ENCODE peak calls at places on chromosomes 1 and 21, in four cellular contexts. One of them, this sample, is unnamed.

GRCh38 chr1:161492827-161493226 is 12.4 kb upstream of the FCGR2A start:
- DNase-seq in HFF-Myc: no peak
- DNase-seq in astrocyte of the spinal cord: no peak
- DNase-seq in fibroblast of lung: no peak
- DNase-seq in this sample: no peak

GRCh38 chr1:193069748-193070394 is 10.5 kb downstream of the RO60 start:
- DNase-seq in HFF-Myc: no peak
- DNase-seq in fibroblast of lung: peak
- DNase-seq in astrocyte of the spinal cord: peak
- DNase-seq in this sample: no peak

GRCh38 chr1:147721711-147722110 is 38.7 kb downstream of the GJA5 start:
- DNase-seq in astrocyte of the spinal cord: no peak
- DNase-seq in HFF-Myc: no peak
- DNase-seq in fibroblast of lung: no peak
- DNase-seq in this sample: no peak

GRCh38 chr1:183719976-183720497 is 66.9 kb upstream of the APOBEC4 start:
- DNase-seq in astrocyte of the spinal cord: no peak
- DNase-seq in HFF-Myc: no peak
- DNase-seq in fibroblast of lung: peak
- DNase-seq in this sample: no peak

GRCh38 chr1:226618380-226618779 is 69.8 kb downstream of the STUM start:
- DNase-seq in HFF-Myc: no peak
- DNase-seq in fibroblast of lung: no peak
- DNase-seq in astrocyte of the spinal cord: no peak
- DNase-seq in this sample: no peak

GRCh38 chr1:218785928-218786327 is 387.8 kb upstream of the LYPLAL1 start:
- DNase-seq in fibroblast of lung: peak
- DNase-seq in HFF-Myc: no peak
- DNase-seq in astrocyte of the spinal cord: peak
- DNase-seq in this sample: peak

GRCh38 chr1:51592711-51593110 is 24.2 kb upstream of the OSBPL9 start:
- DNase-seq in HFF-Myc: no peak
- DNase-seq in fibroblast of lung: no peak
- DNase-seq in astrocyte of the spinal cord: no peak
- DNase-seq in this sample: no peak

GRCh38 chr1:218507355-218508002 is 162.3 kb downstream of the TGFB2 start:
- DNase-seq in HFF-Myc: no peak
- DNase-seq in fibroblast of lung: no peak
- DNase-seq in astrocyte of the spinal cord: no peak
- DNase-seq in this sample: no peak

GRCh38 chr1:173153503-173153902 is 53.6 kb downstream of the TNFSF4 start:
- DNase-seq in fibroblast of lung: no peak
- DNase-seq in astrocyte of the spinal cord: no peak
- DNase-seq in HFF-Myc: no peak
- DNase-seq in this sample: no peak

GRCh38 chr1:23376890-23377811 is 7.5 kb upstream of the ZNF436 start:
- DNase-seq in astrocyte of the spinal cord: peak
- DNase-seq in HFF-Myc: peak
- DNase-seq in fibroblast of lung: peak
- DNase-seq in this sample: peak

GRCh38 chr21:36727886-36728285 is 29.0 kb downstream of the SIM2 start:
- DNase-seq in fibroblast of lung: no peak
- DNase-seq in HFF-Myc: no peak
- DNase-seq in astrocyte of the spinal cord: no peak
- DNase-seq in this sample: no peak

GRCh38 chr1:24290933-24291487 is 28.1 kb upstream of the GRHL3 start:
- DNase-seq in astrocyte of the spinal cord: no peak
- DNase-seq in fibroblast of lung: no peak
- DNase-seq in HFF-Myc: no peak
- DNase-seq in this sample: no peak

GRCh38 chr1:31447210-31447609 is 34.2 kb downstream of the SERINC2 start:
- DNase-seq in astrocyte of the spinal cord: no peak
- DNase-seq in fibroblast of lung: no peak
- DNase-seq in HFF-Myc: peak
- DNase-seq in this sample: no peak

GRCh38 chr1:241542199-241542907 is 10.2 kb downstream of the KMO start:
- DNase-seq in HFF-Myc: no peak
- DNase-seq in astrocyte of the spinal cord: no peak
- DNase-seq in fibroblast of lung: no peak
- DNase-seq in this sample: no peak

GRCh38 chr1:42179275-42179674 is 14.7 kb upstream of the GUCA2A start:
- DNase-seq in fibroblast of lung: peak
- DNase-seq in astrocyte of the spinal cord: peak
- DNase-seq in HFF-Myc: no peak
- DNase-seq in this sample: peak

GRCh38 chr21:25895565-25896205 is 160.9 kb downstream of the GABPA start:
- DNase-seq in fibroblast of lung: peak
- DNase-seq in astrocyte of the spinal cord: peak
- DNase-seq in HFF-Myc: no peak
- DNase-seq in this sample: no peak

GRCh38 chr1:229888561-229889001 is 178.5 kb upstream of the GALNT2 start:
- DNase-seq in fibroblast of lung: no peak
- DNase-seq in HFF-Myc: no peak
- DNase-seq in astrocyte of the spinal cord: no peak
- DNase-seq in this sample: no peak

GRCh38 chr21:45286671-45287437 is 841 bp downstream of the POFUT2 start:
- DNase-seq in fibroblast of lung: no peak
- DNase-seq in HFF-Myc: no peak
- DNase-seq in astrocyte of the spinal cord: no peak
- DNase-seq in this sample: no peak

GRCh38 chr21:26171310-26172100 is 935 bp upstream of the APP start:
- DNase-seq in HFF-Myc: no peak
- DNase-seq in astrocyte of the spinal cord: no peak
- DNase-seq in fibroblast of lung: no peak
- DNase-seq in this sample: no peak

GRCh38 chr1:12386130-12386529 is 156.3 kb downstream of the VPS13D start:
- DNase-seq in astrocyte of the spinal cord: no peak
- DNase-seq in fibroblast of lung: no peak
- DNase-seq in HFF-Myc: no peak
- DNase-seq in this sample: peak

GRCh38 chr21:33685613-33686197 is 43.4 kb downstream of the ITSN1 start:
- DNase-seq in fibroblast of lung: peak
- DNase-seq in astrocyte of the spinal cord: peak
- DNase-seq in HFF-Myc: peak
- DNase-seq in this sample: peak

DNA sequence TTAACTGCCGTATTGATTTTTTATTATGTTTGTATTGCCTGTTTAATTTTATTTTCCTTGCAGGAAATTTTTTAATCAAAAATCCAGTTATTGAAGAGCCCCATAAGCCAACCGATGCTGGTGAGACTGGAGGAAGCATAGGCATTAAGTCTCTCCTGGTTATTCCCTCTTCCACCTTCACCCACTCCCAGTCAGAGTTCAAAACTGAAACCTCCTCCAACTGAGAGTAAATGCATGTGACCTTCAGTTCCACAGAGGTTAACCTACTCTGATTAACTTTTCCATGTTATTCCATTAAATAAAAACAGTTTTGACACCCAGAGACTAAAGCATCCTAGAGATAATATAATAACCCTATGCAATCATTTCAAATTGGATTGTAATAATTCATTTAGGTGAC is 376.7 kb downstream of the SETD4 start:
- DNase-seq in astrocyte of the spinal cord: no peak
- DNase-seq in fibroblast of lung: no peak
- DNase-seq in HFF-Myc: no peak
- DNase-seq in this sample: no peak
- H3K4me3 ChIP-seq in astrocyte of the spinal cord: no peak
- H3K4me3 ChIP-seq in fibroblast of lung: no peak
- H3K4me3 ChIP-seq in HFF-Myc: no peak
- H3K4me3 ChIP-seq in this sample: no peak

GRCh38 chr1:145918144-145918991 is at the start of gene PEX11B:
- DNase-seq in HFF-Myc: peak
- DNase-seq in astrocyte of the spinal cord: peak
- DNase-seq in fibroblast of lung: peak
- DNase-seq in this sample: peak

GRCh38 chr1:145922266-145922665 is 3.7 kb upstream of the PEX11B start:
- DNase-seq in HFF-Myc: no peak
- DNase-seq in fibroblast of lung: peak
- DNase-seq in astrocyte of the spinal cord: no peak
- DNase-seq in this sample: no peak

GRCh38 chr1:145916745-145917144 is 1.8 kb downstream of the PEX11B start:
- DNase-seq in HFF-Myc: no peak
- DNase-seq in fibroblast of lung: no peak
- DNase-seq in astrocyte of the spinal cord: no peak
- DNase-seq in this sample: no peak

GRCh38 chr1:145917595-145917994 is 922 bp downstream of the PEX11B start:
- DNase-seq in HFF-Myc: no peak
- DNase-seq in astrocyte of the spinal cord: no peak
- DNase-seq in fibroblast of lung: no peak
- DNase-seq in this sample: no peak

GRCh38 chr1:145918992-145919939 is 749 bp upstream of the PEX11B start:
- DNase-seq in HFF-Myc: no peak
- DNase-seq in fibroblast of lung: peak
- DNase-seq in astrocyte of the spinal cord: peak
- DNase-seq in this sample: no peak
- TF ChIP-seq CTCF in HFF-Myc: no peak
- TF ChIP-seq CTCF in fibroblast of lung: no peak
- TF ChIP-seq CTCF in astrocyte of the spinal cord: peak
- TF ChIP-seq CTCF in this sample: peak

GRCh38 chr1:156768610-156769295 is 1.4 kb downstream of the PRCC start:
- DNase-seq in astrocyte of the spinal cord: no peak
- DNase-seq in HFF-Myc: no peak
- DNase-seq in fibroblast of lung: no peak
- DNase-seq in this sample: no peak

GRCh38 chr1:156766288-156767100 is 841 bp upstream of the PRCC start:
- DNase-seq in HFF-Myc: no peak
- DNase-seq in fibroblast of lung: no peak
- DNase-seq in astrocyte of the spinal cord: no peak
- DNase-seq in this sample: no peak

GRCh38 chr1:156767101-156767878 is at the start of gene PRCC:
- DNase-seq in fibroblast of lung: peak
- DNase-seq in astrocyte of the spinal cord: peak
- DNase-seq in HFF-Myc: peak
- DNase-seq in this sample: peak

GRCh38 chr1:156767879-156768608 is 709 bp downstream of the PRCC start:
- DNase-seq in astrocyte of the spinal cord: no peak
- DNase-seq in HFF-Myc: no peak
- DNase-seq in fibroblast of lung: no peak
- DNase-seq in this sample: no peak

GRCh38 chr1:156765664-156766063 is 1.7 kb upstream of the PRCC start:
- DNase-seq in fibroblast of lung: no peak
- DNase-seq in HFF-Myc: no peak
- DNase-seq in astrocyte of the spinal cord: no peak
- DNase-seq in this sample: no peak
- H3K4me3 ChIP-seq in fibroblast of lung: no peak
- H3K4me3 ChIP-seq in HFF-Myc: peak
- H3K4me3 ChIP-seq in astrocyte of the spinal cord: no peak
- H3K4me3 ChIP-seq in this sample: peak

GRCh38 chr21:31559368-31560119 is 99.9 kb upstream of the SOD1 start:
- DNase-seq in fibroblast of lung: peak
- DNase-seq in astrocyte of the spinal cord: peak
- DNase-seq in HFF-Myc: peak
- DNase-seq in this sample: peak
- TF ChIP-seq CTCF in fibroblast of lung: no peak
- TF ChIP-seq CTCF in astrocyte of the spinal cord: no peak
- TF ChIP-seq CTCF in HFF-Myc: no peak
- TF ChIP-seq CTCF in this sample: no peak

DNA sequence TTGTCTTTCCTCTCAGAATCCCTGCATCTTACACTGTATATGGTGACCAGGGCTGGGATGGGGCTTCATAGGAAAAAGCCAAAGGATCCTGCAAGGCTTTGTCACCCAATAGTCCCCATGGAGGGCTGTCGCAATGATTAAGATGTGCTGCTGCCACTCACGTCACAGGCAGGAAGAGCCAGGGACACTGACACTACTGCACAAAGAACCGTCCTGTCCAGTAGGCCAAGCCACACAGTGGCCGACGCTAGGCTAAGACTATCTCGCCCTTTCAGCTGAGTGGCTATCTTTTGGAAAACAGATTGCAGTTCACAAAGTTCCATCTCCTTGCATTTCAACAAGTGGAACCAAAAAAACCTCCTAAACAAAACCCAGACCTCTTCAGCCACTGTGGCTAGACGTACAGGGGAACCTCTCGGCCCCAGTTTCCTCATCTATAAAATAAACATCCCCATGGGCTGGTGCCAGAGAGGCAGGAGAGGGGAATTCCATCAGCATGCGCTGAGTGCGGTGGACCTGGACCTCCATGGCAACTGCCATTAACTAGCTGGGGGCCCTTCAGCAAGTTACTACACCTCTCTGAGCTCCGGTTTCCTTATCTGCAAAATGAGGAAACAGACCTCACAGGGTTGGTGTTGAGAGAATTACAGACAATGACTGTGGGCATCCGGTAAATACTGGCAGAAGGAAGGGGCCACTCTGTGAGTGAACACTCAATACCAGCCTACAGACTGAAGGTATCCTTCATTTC is 8.7 kb downstream of the CAPZB start:
- DNase-seq in astrocyte of the spinal cord: peak
- DNase-seq in fibroblast of lung: peak
- DNase-seq in HFF-Myc: no peak
- DNase-seq in this sample: no peak
- H3K4me3 ChIP-seq in astrocyte of the spinal cord: no peak
- H3K4me3 ChIP-seq in fibroblast of lung: no peak
- H3K4me3 ChIP-seq in HFF-Myc: no peak
- H3K4me3 ChIP-seq in this sample: no peak

GRCh38 chr1:15245593-15246325 is 1.3 kb upstream of the FHAD1 start:
- DNase-seq in HFF-Myc: no peak
- DNase-seq in astrocyte of the spinal cord: no peak
- DNase-seq in fibroblast of lung: peak
- DNase-seq in this sample: no peak

GRCh38 chr1:15242766-15243165 is 4.3 kb upstream of the FHAD1 start:
- DNase-seq in HFF-Myc: no peak
- DNase-seq in astrocyte of the spinal cord: no peak
- DNase-seq in fibroblast of lung: no peak
- DNase-seq in this sample: no peak

GRCh38 chr1:15246960-15247614 is at the start of gene FHAD1:
- DNase-seq in HFF-Myc: no peak
- DNase-seq in astrocyte of the spinal cord: peak
- DNase-seq in fibroblast of lung: peak
- DNase-seq in this sample: no peak

GRCh38 chr1:15244813-15245212 is 2.2 kb upstream of the FHAD1 start:
- DNase-seq in fibroblast of lung: no peak
- DNase-seq in astrocyte of the spinal cord: no peak
- DNase-seq in HFF-Myc: no peak
- DNase-seq in this sample: no peak

GRCh38 chr1:15243275-15244043 is 3.6 kb upstream of the FHAD1 start:
- DNase-seq in astrocyte of the spinal cord: no peak
- DNase-seq in HFF-Myc: no peak
- DNase-seq in fibroblast of lung: no peak
- DNase-seq in this sample: no peak
- TF ChIP-seq CTCF in astrocyte of the spinal cord: no peak
- TF ChIP-seq CTCF in HFF-Myc: no peak
- TF ChIP-seq CTCF in fibroblast of lung: no peak
- TF ChIP-seq CTCF in this sample: no peak

GRCh38 chr1:166953486-166953885 is 21.9 kb downstream of the ILDR2 start:
- DNase-seq in fibroblast of lung: no peak
- DNase-seq in astrocyte of the spinal cord: no peak
- DNase-seq in HFF-Myc: no peak
- DNase-seq in this sample: no peak

GRCh38 chr1:166950156-166950555 is 25.2 kb downstream of the ILDR2 start:
- DNase-seq in HFF-Myc: no peak
- DNase-seq in fibroblast of lung: no peak
- DNase-seq in astrocyte of the spinal cord: no peak
- DNase-seq in this sample: no peak

GRCh38 chr1:166951050-166951449 is 24.3 kb downstream of the ILDR2 start:
- DNase-seq in astrocyte of the spinal cord: no peak
- DNase-seq in HFF-Myc: no peak
- DNase-seq in fibroblast of lung: no peak
- DNase-seq in this sample: no peak

GRCh38 chr1:166948856-166949350 is 26.4 kb downstream of the ILDR2 start:
- DNase-seq in fibroblast of lung: no peak
- DNase-seq in astrocyte of the spinal cord: no peak
- DNase-seq in HFF-Myc: no peak
- DNase-seq in this sample: no peak

GRCh38 chr1:166952002-166952746 is 23.2 kb downstream of the ILDR2 start:
- DNase-seq in fibroblast of lung: peak
- DNase-seq in astrocyte of the spinal cord: peak
- DNase-seq in HFF-Myc: peak
- DNase-seq in this sample: peak
- H3K4me3 ChIP-seq in fibroblast of lung: no peak
- H3K4me3 ChIP-seq in astrocyte of the spinal cord: no peak
- H3K4me3 ChIP-seq in HFF-Myc: no peak
- H3K4me3 ChIP-seq in this sample: no peak

This sample was measured in astrocyte of the cerebellum.